ENCODE peak calls at places on chromosome 9, in six cellular contexts. One of them, this sample, is unnamed.

GRCh38 chr9:70488098-70488792 is 73.8 kb upstream of the KLF9 start:
- DNase-seq in GM12878: no peak
- DNase-seq in GM23338: no peak
- DNase-seq in breast epithelium: no peak
- DNase-seq in prostate gland: no peak
- DNase-seq in vagina: no peak
- DNase-seq in this sample: no peak

GRCh38 chr9:107539427-107540154 is 50.0 kb upstream of the KLF4 start:
- DNase-seq in GM12878: no peak
- DNase-seq in GM23338: peak
- DNase-seq in breast epithelium: no peak
- DNase-seq in prostate gland: no peak
- DNase-seq in vagina: no peak
- DNase-seq in this sample: no peak

GRCh38 chr9:131405429-131405828 is 11.5 kb downstream of the PRRC2B start:
- DNase-seq in GM12878: no peak
- DNase-seq in GM23338: peak
- DNase-seq in breast epithelium: no peak
- DNase-seq in prostate gland: no peak
- DNase-seq in vagina: no peak
- DNase-seq in this sample: no peak

GRCh38 chr9:121573717-121574485 is 74.3 kb upstream of the GGTA1 start:
- DNase-seq in GM12878: no peak
- DNase-seq in GM23338: no peak
- DNase-seq in breast epithelium: no peak
- DNase-seq in prostate gland: no peak
- DNase-seq in vagina: no peak
- DNase-seq in this sample: no peak

GRCh38 chr9:36878986-36879982 is 154.8 kb downstream of the PAX5 start:
- DNase-seq in GM12878: no peak
- DNase-seq in GM23338: no peak
- DNase-seq in breast epithelium: no peak
- DNase-seq in prostate gland: peak
- DNase-seq in vagina: no peak
- DNase-seq in this sample: peak

GRCh38 chr9:7879551-7880245 is 80.1 kb upstream of the DMAC1 start:
- DNase-seq in GM12878: no peak
- DNase-seq in GM23338: peak
- DNase-seq in breast epithelium: no peak
- DNase-seq in prostate gland: no peak
- DNase-seq in vagina: no peak
- DNase-seq in this sample: no peak

GRCh38 chr9:81191222-81191621 is 498.1 kb downstream of the TLE1 start:
- DNase-seq in GM12878: no peak
- DNase-seq in GM23338: no peak
- DNase-seq in breast epithelium: no peak
- DNase-seq in prostate gland: no peak
- DNase-seq in vagina: no peak
- DNase-seq in this sample: no peak

GRCh38 chr9:84856181-84856632 is 186.7 kb downstream of the NTRK2 start:
- DNase-seq in GM12878: no peak
- DNase-seq in GM23338: no peak
- DNase-seq in breast epithelium: peak
- DNase-seq in prostate gland: no peak
- DNase-seq in vagina: no peak
- DNase-seq in this sample: no peak

GRCh38 chr9:101486693-101487442 is 46.8 kb upstream of the RNF20 start:
- DNase-seq in GM12878: no peak
- DNase-seq in GM23338: peak
- DNase-seq in breast epithelium: no peak
- DNase-seq in prostate gland: peak
- DNase-seq in vagina: no peak
- DNase-seq in this sample: no peak

GRCh38 chr9:136095028-136095494 is at the start of gene NACC2:
- DNase-seq in GM12878: no peak
- DNase-seq in GM23338: peak
- DNase-seq in breast epithelium: no peak
- DNase-seq in prostate gland: peak
- DNase-seq in vagina: no peak
- DNase-seq in this sample: no peak

GRCh38 chr9:125805057-125805456 is 57.9 kb downstream of the PBX3 start:
- DNase-seq in GM12878: no peak
- DNase-seq in GM23338: no peak
- DNase-seq in breast epithelium: no peak
- DNase-seq in prostate gland: no peak
- DNase-seq in vagina: no peak
- DNase-seq in this sample: no peak

GRCh38 chr9:128027705-128028104 is 39.4 kb downstream of the NAIF1 start:
- DNase-seq in GM12878: no peak
- DNase-seq in GM23338: no peak
- DNase-seq in breast epithelium: no peak
- DNase-seq in prostate gland: no peak
- DNase-seq in vagina: no peak
- DNase-seq in this sample: no peak

GRCh38 chr9:128027166-128027539 is 40.0 kb downstream of the NAIF1 start:
- DNase-seq in GM12878: no peak
- DNase-seq in GM23338: no peak
- DNase-seq in breast epithelium: no peak
- DNase-seq in prostate gland: no peak
- DNase-seq in vagina: no peak
- DNase-seq in this sample: no peak

GRCh38 chr9:128026255-128027165 is 40.6 kb downstream of the NAIF1 start:
- DNase-seq in GM12878: peak
- DNase-seq in GM23338: no peak
- DNase-seq in breast epithelium: peak
- DNase-seq in prostate gland: no peak
- DNase-seq in vagina: no peak
- DNase-seq in this sample: peak

GRCh38 chr9:128024761-128025308 is 42.3 kb downstream of the NAIF1 start:
- DNase-seq in GM12878: no peak
- DNase-seq in GM23338: peak
- DNase-seq in breast epithelium: no peak
- DNase-seq in prostate gland: no peak
- DNase-seq in vagina: no peak
- DNase-seq in this sample: no peak

DNA sequence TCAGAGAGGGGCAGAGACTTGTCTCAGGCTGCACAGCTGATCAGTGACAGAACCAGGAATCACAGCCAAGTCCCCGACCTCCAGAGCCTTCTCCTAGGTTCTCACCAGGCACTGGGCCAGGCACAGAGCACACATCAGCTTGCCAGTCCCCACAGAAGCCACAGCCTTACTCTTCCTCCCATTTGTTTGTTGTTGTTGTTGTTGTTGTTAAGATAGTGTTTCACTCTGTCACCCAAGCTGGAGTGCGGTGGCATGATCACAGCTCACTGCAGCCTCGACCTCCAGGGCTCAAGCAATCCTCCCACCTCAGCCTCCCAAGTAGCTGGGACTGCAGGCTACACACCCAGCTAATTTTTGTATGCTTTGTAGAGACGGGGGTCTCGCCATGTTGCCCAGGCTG is 41.4 kb downstream of the NAIF1 start:
- DNase-seq in GM12878: no peak
- DNase-seq in GM23338: no peak
- DNase-seq in breast epithelium: no peak
- DNase-seq in prostate gland: no peak
- DNase-seq in vagina: no peak
- DNase-seq in this sample: no peak
- TF ChIP-seq POLR2AphosphoS5 in GM12878: no peak
- TF ChIP-seq POLR2AphosphoS5 in GM23338: no peak
- TF ChIP-seq POLR2AphosphoS5 in breast epithelium: no peak
- TF ChIP-seq POLR2AphosphoS5 in prostate gland: no peak
- TF ChIP-seq POLR2AphosphoS5 in vagina: no peak
- TF ChIP-seq POLR2AphosphoS5 in this sample: no peak

DNA sequence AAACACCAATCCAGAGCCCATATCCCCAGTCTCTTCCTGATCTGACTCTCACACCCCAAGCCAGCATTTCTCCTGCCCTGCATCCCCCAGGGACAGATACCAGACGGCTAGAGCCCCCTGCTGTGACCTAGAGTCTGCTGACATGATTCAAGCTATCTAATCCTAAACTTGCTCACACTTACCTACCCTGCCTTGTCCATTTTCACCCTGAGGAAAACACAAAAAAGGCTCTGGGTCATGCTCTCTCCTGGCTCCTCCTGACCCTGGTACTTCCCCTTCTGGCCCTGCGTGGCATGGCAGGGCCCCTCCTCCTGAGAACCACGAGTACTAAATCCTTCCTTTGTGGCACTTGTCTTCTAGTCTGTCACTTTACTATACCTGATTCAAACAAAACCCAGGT is 2.8 kb upstream of the ARRDC1 start:
- DNase-seq in GM12878: no peak
- DNase-seq in GM23338: no peak
- DNase-seq in breast epithelium: no peak
- DNase-seq in prostate gland: no peak
- DNase-seq in vagina: no peak
- DNase-seq in this sample: no peak
- TF ChIP-seq POLR2AphosphoS5 in GM12878: no peak
- TF ChIP-seq POLR2AphosphoS5 in GM23338: no peak
- TF ChIP-seq POLR2AphosphoS5 in breast epithelium: no peak
- TF ChIP-seq POLR2AphosphoS5 in prostate gland: no peak
- TF ChIP-seq POLR2AphosphoS5 in vagina: no peak
- TF ChIP-seq POLR2AphosphoS5 in this sample: no peak

DNA sequence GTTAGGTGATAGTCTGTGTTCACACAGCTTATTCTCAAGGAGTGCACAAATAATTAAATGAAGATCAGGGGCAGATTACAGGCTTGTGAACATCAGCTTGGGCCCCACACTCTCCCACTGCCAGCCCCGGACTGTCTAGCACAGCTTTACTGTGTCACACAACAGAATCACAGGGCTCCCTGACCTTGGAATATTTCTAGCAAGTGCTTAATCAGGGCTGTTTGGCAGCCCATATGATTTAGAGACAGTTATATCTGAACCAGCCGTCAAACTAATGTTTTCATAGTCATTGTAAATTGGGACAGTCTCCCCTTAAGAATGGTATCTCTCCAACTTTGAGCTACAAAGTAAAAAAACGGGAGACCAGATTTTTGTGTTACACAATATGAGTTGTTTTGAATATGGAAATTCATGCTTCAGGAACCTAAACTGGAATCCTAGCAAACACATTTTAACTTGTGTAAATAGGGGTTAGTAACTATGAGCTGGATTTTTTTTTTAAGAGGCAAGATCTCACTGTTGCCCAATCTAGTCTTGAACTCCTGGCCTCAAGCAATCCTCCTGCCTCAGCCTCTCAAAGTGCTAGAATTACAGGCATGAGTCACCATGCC is 517.6 kb downstream of the BNC2 start:
- DNase-seq in GM12878: no peak
- DNase-seq in GM23338: no peak
- DNase-seq in breast epithelium: no peak
- DNase-seq in prostate gland: no peak
- DNase-seq in vagina: no peak
- DNase-seq in this sample: no peak
- TF ChIP-seq POLR2AphosphoS5 in GM12878: no peak
- TF ChIP-seq POLR2AphosphoS5 in GM23338: no peak
- TF ChIP-seq POLR2AphosphoS5 in breast epithelium: no peak
- TF ChIP-seq POLR2AphosphoS5 in prostate gland: no peak
- TF ChIP-seq POLR2AphosphoS5 in vagina: peak
- TF ChIP-seq POLR2AphosphoS5 in this sample: no peak

GRCh38 chr9:73114958-73115357 is 36.7 kb upstream of the ANXA1 start:
- DNase-seq in GM12878: no peak
- DNase-seq in GM23338: no peak
- DNase-seq in breast epithelium: no peak
- DNase-seq in prostate gland: no peak
- DNase-seq in vagina: no peak
- DNase-seq in this sample: no peak
- TF ChIP-seq POLR2AphosphoS5 in GM12878: no peak
- TF ChIP-seq POLR2AphosphoS5 in GM23338: no peak
- TF ChIP-seq POLR2AphosphoS5 in breast epithelium: no peak
- TF ChIP-seq POLR2AphosphoS5 in prostate gland: no peak
- TF ChIP-seq POLR2AphosphoS5 in vagina: no peak
- TF ChIP-seq POLR2AphosphoS5 in this sample: no peak

DNA sequence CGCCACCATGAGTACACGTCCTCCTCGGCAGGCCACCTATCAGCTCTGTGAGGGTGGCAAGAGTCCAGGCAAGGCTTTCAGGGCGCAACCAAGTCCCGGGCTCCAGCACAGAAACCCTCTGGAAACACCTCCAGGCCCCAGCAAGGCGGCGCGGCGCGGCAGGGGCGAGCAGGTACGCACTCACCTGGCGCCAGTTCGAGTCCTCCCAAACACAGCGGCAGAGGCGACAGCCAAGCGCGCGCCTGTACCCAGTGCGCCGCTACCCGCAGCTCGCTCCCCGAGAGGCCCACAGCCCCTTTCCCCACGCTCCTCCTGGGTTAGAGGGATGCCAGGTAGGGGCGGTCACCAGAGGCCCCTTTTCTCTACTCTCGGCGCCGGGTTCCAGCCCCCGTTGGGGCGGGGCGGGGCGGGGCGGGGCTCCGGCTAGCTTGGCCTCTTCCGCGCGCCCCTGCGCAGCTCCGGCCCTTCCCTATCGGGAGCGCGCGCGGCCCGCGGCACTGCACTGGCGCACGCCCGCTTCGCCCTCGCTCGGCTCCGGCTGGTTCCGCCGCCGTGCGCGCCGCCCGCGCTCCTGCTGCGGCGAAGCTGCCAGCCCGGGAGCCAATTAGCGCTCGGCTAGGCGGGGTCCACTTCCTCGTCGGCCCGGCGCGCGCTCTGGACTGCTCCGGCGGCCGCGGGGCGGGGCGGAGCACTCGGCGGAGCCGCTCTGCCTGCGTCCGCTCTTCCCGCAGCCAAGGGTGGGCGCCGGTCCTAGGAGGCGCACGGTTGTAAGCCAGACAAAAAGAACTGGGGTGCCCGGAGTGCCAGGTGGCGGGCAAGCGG is at the start of the genes NMRK1 and OSTF1:
- DNase-seq in GM12878: peak
- DNase-seq in GM23338: peak
- DNase-seq in breast epithelium: peak
- DNase-seq in prostate gland: peak
- DNase-seq in vagina: no peak
- DNase-seq in this sample: peak
- TF ChIP-seq POLR2AphosphoS5 in GM12878: peak
- TF ChIP-seq POLR2AphosphoS5 in GM23338: peak
- TF ChIP-seq POLR2AphosphoS5 in breast epithelium: peak
- TF ChIP-seq POLR2AphosphoS5 in prostate gland: peak
- TF ChIP-seq POLR2AphosphoS5 in vagina: no peak
- TF ChIP-seq POLR2AphosphoS5 in this sample: no peak

GRCh38 chr9:19748278-19749126 is 40.3 kb downstream of the SLC24A2 start:
- DNase-seq in GM12878: no peak
- DNase-seq in GM23338: no peak
- DNase-seq in breast epithelium: no peak
- DNase-seq in prostate gland: no peak
- DNase-seq in vagina: no peak
- DNase-seq in this sample: no peak
- TF ChIP-seq POLR2AphosphoS5 in GM12878: no peak
- TF ChIP-seq POLR2AphosphoS5 in GM23338: no peak
- TF ChIP-seq POLR2AphosphoS5 in breast epithelium: no peak
- TF ChIP-seq POLR2AphosphoS5 in prostate gland: no peak
- TF ChIP-seq POLR2AphosphoS5 in vagina: no peak
- TF ChIP-seq POLR2AphosphoS5 in this sample: no peak

This sample was measured in GM12892.